ENCODE peak calls at places on chromosomes 7 and 10, in seven cellular contexts. B, S, C, Z, E, J and Q are unnamed samples.

GRCh38 chr10:92750788-92751533 is 61.2 kb downstream of the HHEX start:
- DNase-seq in B (no peak), S (no peak), C (no peak), Z (peak), E (no peak), J (no peak), Q (peak)

GRCh38 chr10:11684717-11685645 is 57.2 kb upstream of the ECHDC3 start:
- DNase-seq in B (peak), S (peak), C (no peak), Z (peak), E (peak), J (peak), Q (peak)

GRCh38 chr10:7767209-7767608 is 20.6 kb downstream of the KIN start:
- DNase-seq in B (no peak), S (no peak), C (no peak), Z (peak), E (no peak), J (no peak), Q (peak)

GRCh38 chr7:150978136-150978789 is at the start of gene KCNH2:
- DNase-seq in B (no peak), S (peak), C (no peak), Z (no peak), E (no peak), J (no peak), Q (no peak)

GRCh38 chr7:55623617-55624016 is 51.3 kb upstream of the VOPP1 start:
- DNase-seq in B (no peak), S (no peak), C (no peak), Z (no peak), E (no peak), J (no peak), Q (no peak)

GRCh38 chr10:31762306-31762705 is 166.3 kb downstream of the ARHGAP12 start:
- DNase-seq in B (no peak), S (no peak), C (no peak), Z (no peak), E (no peak), J (no peak), Q (no peak)

GRCh38 chr7:134632937-134633540 is 13.6 kb upstream of the BPGM start:
- DNase-seq in B (no peak), S (no peak), C (no peak), Z (peak), E (no peak), J (no peak), Q (peak)

GRCh38 chr7:136245327-136246004 is 268.3 kb upstream of the MTPN start:
- DNase-seq in B (no peak), S (no peak), C (no peak), Z (no peak), E (no peak), J (no peak), Q (no peak)

GRCh38 chr10:219731-220472 is 84.6 kb downstream of the ZMYND11 start:
- DNase-seq in B (no peak), S (no peak), C (no peak), Z (no peak), E (no peak), J (no peak), Q (no peak)

GRCh38 chr10:89478739-89479116 is 56.7 kb downstream of the SLC16A12 start:
- DNase-seq in B (no peak), S (no peak), C (no peak), Z (no peak), E (no peak), J (no peak), Q (no peak)

GRCh38 chr7:87505557-87506242 is 30.2 kb upstream of the ABCB4 start:
- DNase-seq in B (no peak), S (no peak), C (no peak), Z (no peak), E (no peak), J (no peak), Q (no peak)

GRCh38 chr7:98355250-98355538 is 45.7 kb downstream of the BAIAP2L1 start:
- DNase-seq in B (no peak), S (no peak), C (no peak), Z (no peak), E (no peak), J (no peak), Q (no peak)

GRCh38 chr10:16527452-16527851 is 5.8 kb upstream of the C1QL3 start:
- DNase-seq in B (no peak), S (no peak), C (no peak), Z (no peak), E (no peak), J (no peak), Q (no peak)

GRCh38 chr10:87794285-87794684 is 23.7 kb downstream of the ATAD1 start:
- DNase-seq in B (no peak), S (no peak), C (no peak), Z (no peak), E (no peak), J (no peak), Q (no peak)

GRCh38 chr7:31263363-31263762 is 77.2 kb downstream of the NEUROD6 start:
- DNase-seq in B (no peak), S (no peak), C (no peak), Z (no peak), E (no peak), J (no peak), Q (no peak)

GRCh38 chr7:135939-136338 is 56.4 kb upstream of the FAM20C start:
- DNase-seq in B (no peak), S (no peak), C (no peak), Z (no peak), E (no peak), J (no peak), Q (no peak)

GRCh38 chr7:128017880-128018845 is 13.1 kb downstream of the LRRC4 start:
- DNase-seq in B (no peak), S (no peak), C (no peak), Z (no peak), E (no peak), J (no peak), Q (no peak)

GRCh38 chr7:110940756-110941155 is 150.2 kb upstream of the LRRN3 start:
- DNase-seq in B (no peak), S (no peak), C (no peak), Z (no peak), E (no peak), J (no peak), Q (no peak)